ENCODE peak calls at places on chromosomes 3 and 15, in six cellular contexts. R, L, T, G, N and P are unnamed samples.

GRCh38 chr3:42403737-42404136 is 6.7 kb downstream of the LYZL4 start:
- DNase-seq in R (no peak), L (no peak), T (no peak), G (no peak), N (no peak), P (no peak)

GRCh38 chr3:4581040-4581439 is 87.9 kb downstream of the ITPR1 start:
- DNase-seq in R (no peak), L (peak; percentile 44), T (no peak), G (no peak), N (no peak), P (no peak)

GRCh38 chr3:194053136-194053535 is 82.8 kb upstream of the HES1 start:
- DNase-seq in R (no peak), L (no peak), T (no peak), G (no peak), N (no peak), P (no peak)

GRCh38 chr15:51846066-51846462 is 16.6 kb downstream of the TMOD3 start:
- DNase-seq in R (no peak), L (no peak), T (no peak), G (no peak), N (no peak), P (no peak)

GRCh38 chr3:78091478-78092119 is 1051.7 kb downstream of the ROBO2 start:
- DNase-seq in R (no peak), L (no peak), T (no peak), G (no peak), N (no peak), P (no peak)

GRCh38 chr15:98958918-98959639 is 48.5 kb downstream of the PGPEP1L start:
- DNase-seq in R (no peak), L (no peak), T (no peak), G (no peak), N (no peak), P (no peak)

GRCh38 chr15:66080791-66081475 is 172.6 kb downstream of the MEGF11 start:
- DNase-seq in R (no peak), L (peak; percentile 47), T (no peak), G (no peak), N (no peak), P (peak; percentile 51)

GRCh38 chr3:89032331-89033063 is 74.9 kb upstream of the EPHA3 start:
- DNase-seq in R (no peak), L (peak; percentile 59), T (no peak), G (no peak), N (no peak), P (no peak)

GRCh38 chr3:181698263-181698944 is 13.3 kb upstream of the SOX2 start:
- DNase-seq in R (no peak), L (no peak), T (no peak), G (no peak), N (no peak), P (no peak)

GRCh38 chr3:8368598-8368997 is 133.0 kb upstream of the LMCD1 start:
- DNase-seq in R (no peak), L (no peak), T (no peak), G (no peak), N (no peak), P (no peak)

GRCh38 chr15:89018235-89018634 is 70.0 kb upstream of the ABHD2 start:
- DNase-seq in R (no peak), L (peak; percentile 58), T (no peak), G (peak; percentile 78), N (peak; percentile 70), P (no peak)

GRCh38 chr15:60853077-60853476 is 374.1 kb upstream of the ICE2 start:
- DNase-seq in R (no peak), L (no peak), T (no peak), G (no peak), N (no peak), P (no peak)

GRCh38 chr15:36977620-36978610 is 122.4 kb downstream of the MEIS2 start:
- DNase-seq in R (no peak), L (no peak), T (no peak), G (no peak), N (no peak), P (peak; percentile 90)

GRCh38 chr3:123327480-123327879 is 121.4 kb downstream of the ADCY5 start:
- DNase-seq in R (no peak), L (no peak), T (no peak), G (no peak), N (peak; percentile 12), P (no peak)

GRCh38 chr3:123329636-123330340 is 119.1 kb downstream of the ADCY5 start:
- DNase-seq in R (no peak), L (no peak), T (no peak), G (no peak), N (peak; percentile 35), P (no peak)

GRCh38 chr3:123327956-123328850 is 120.7 kb downstream of the ADCY5 start:
- DNase-seq in R (no peak), L (no peak), T (no peak), G (no peak), N (peak; percentile 3), P (no peak)

GRCh38 chr3:123330441-123330991 is 118.4 kb downstream of the ADCY5 start:
- DNase-seq in R (no peak), L (no peak), T (no peak), G (no peak), N (peak; percentile 58), P (no peak)

DNA sequence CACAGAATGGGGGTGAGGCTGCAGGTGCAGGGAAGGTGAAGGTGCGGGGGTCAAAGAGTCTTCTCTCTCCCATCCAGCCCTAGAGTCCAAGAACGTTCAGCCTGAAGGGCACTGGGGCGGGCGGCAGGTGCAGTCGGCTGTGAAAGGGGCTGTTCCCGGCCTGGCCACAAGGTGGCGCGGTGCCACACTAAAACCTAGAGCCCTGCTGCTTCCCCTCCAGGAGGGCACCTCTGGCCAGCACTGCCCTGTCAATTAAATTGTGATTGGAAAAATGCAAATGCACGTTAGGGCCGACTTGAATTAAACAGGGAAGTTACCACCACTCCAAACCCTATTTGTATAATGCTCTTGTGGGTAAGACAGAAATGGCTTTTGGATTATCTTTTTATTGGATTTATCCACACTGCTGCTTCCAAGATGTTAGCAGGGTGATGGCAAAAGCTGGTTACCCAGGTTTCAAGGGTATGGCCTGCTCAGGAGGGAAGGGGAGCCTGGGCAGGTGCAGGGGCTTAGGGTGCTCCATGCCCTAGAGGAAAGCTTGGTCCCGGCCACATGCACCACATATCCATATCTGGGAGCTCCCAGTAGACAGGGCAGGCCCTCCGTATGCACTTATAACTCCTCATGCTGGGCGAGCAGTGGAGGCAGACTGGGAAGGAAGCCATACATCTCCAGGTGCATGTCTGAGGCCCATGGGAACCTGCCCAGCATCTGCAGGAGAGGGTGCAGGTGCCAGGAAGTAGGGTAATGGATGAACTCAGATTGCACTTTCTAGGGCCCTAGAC is 119.8 kb downstream of the ADCY5 start:
- DNase-seq in R (peak; percentile 64), L (peak; percentile 51), T (peak; percentile 86), G (peak; percentile 80), N (peak; percentile 83), P (peak; percentile 23)
- H3K4me1 ChIP-seq in R (no peaks in the 10 kb centered on the region), L (no peaks in the 10 kb centered on the region), T (no peaks in the 10 kb centered on the region), G (no peaks in the 10 kb centered on the region), N (peaks cover 97% of the 10 kb centered on the region), P (no peaks in the 10 kb centered on the region)

GRCh38 chr3:184813357-184813756 is 1.4 kb downstream of the VPS8 start:
- DNase-seq in R (no peak), L (no peak), T (no peak), G (no peak), N (no peak), P (no peak)
- H3K4me3 ChIP-seq in R (peak overlapping the region; percentile 89), L (peak overlapping the region; percentile 93), T (peak overlapping the region; percentile 97), G (peak overlapping the region; percentile 90), N (peak overlapping the region; percentile 81), P (peak overlapping the region; percentile 92)

GRCh38 chr3:52213901-52214300 is 11.5 kb downstream of the TLR9 start:
- DNase-seq in R (no peak), L (no peak), T (no peak), G (no peak), N (no peak), P (no peak)
- H3K36me3 ChIP-seq in R (peaks cover 87% of the 10 kb centered on the region), L (peaks cover 27% of the 10 kb centered on the region), T (peaks cover 64% of the 10 kb centered on the region), G (peaks cover 71% of the 10 kb centered on the region), N (peaks cover 72% of the 10 kb centered on the region), P (peaks cover 63% of the 10 kb centered on the region)

GRCh38 chr3:115146032-115146417 is 1.1 kb downstream of the ZBTB20 start:
- DNase-seq in R (peak; percentile 12), L (peak; percentile 78), T (peak; percentile 53), G (peak; percentile 22), N (no peak), P (peak; percentile 71)
- H3K4me1 ChIP-seq in R (peaks cover 17% of the 10 kb centered on the region), L (no peaks in the 10 kb centered on the region), T (peaks cover 7% of the 10 kb centered on the region), G (peaks cover 42% of the 10 kb centered on the region), N (peaks cover 51% of the 10 kb centered on the region), P (peaks cover 12% of the 10 kb centered on the region)

DNA sequence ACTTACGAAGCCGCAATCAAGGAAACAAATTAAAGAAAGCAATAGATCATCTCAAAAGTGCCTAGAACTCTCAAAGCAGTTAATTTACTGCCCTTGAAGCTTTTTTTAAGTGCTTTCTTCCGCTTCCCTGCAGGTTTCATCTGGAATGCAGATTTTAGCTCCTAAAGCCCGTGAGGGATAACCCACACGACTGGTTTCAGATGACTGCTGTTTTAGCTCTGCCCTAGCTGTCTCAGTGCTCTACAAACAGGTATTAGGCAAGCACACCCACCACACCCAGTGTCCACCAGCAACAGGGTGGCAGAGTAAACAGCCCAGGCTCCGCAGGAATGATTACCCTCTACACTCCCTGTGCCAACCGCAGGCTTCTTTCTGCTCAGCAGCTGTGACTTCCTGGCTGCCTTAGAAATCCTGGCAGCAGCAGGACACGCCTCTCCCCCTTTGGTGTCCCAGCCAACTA is 126.0 kb downstream of the FMN1 start:
- DNase-seq in R (no peak), L (peak; percentile 59), T (peak; percentile 97), G (peak; percentile 40), N (peak; percentile 21), P (no peak)
- H3K4me3 ChIP-seq in R (no peak overlapping the region), L (no peak overlapping the region), T (peak overlapping the region; percentile 43), G (peak overlapping the region; percentile 59), N (no peak overlapping the region), P (no peak overlapping the region)